ENCODE peak calls at places on chromosomes 7 and 10, in six cellular contexts. L is spleen, G is suprapubic skin, P is ascending aorta, J is left lung, O is psoas muscle. D is an unnamed sample.

GRCh38 chr7:44634839-44635591 is 28.6 kb downstream of the OGDH start:
- DNase-seq in L (no peak), P (no peak), J (peak), G (no peak), O (peak), D (no peak)

GRCh38 chr7:92633211-92633906 is 43.2 kb upstream of the FAM133B start:
- DNase-seq in G (no peak), O (no peak), L (no peak), P (no peak), J (no peak), D (no peak)

GRCh38 chr10:49742683-49743463 is 19.2 kb downstream of the OGDHL start:
- DNase-seq in G (no peak), O (no peak), J (no peak), P (no peak), L (peak), D (no peak)

GRCh38 chr10:110915035-110915434 is 3.9 kb downstream of the BBIP1 start:
- DNase-seq in P (no peak), G (no peak), J (no peak), L (no peak), O (no peak), D (no peak)

GRCh38 chr7:138625849-138626230 is 75.3 kb downstream of the SVOPL start:
- DNase-seq in O (no peak), P (no peak), J (no peak), G (no peak), L (no peak), D (no peak)

GRCh38 chr7:27165089-27165654 is at the start of gene HOXA9:
- DNase-seq in L (peak), J (peak), O (peak), P (no peak), G (peak), D (no peak)

GRCh38 chr10:22042557-22043326 is 39.2 kb upstream of the DNAJC1 start:
- DNase-seq in P (no peak), O (no peak), L (no peak), G (no peak), J (no peak), D (no peak)

GRCh38 chr10:70652761-70653657 is 19.3 kb upstream of the ADAMTS14 start:
- DNase-seq in P (no peak), G (no peak), O (peak), J (peak), L (no peak), D (no peak)

GRCh38 chr7:96700516-96700915 is 9.1 kb downstream of the SEM1 start:
- DNase-seq in G (no peak), J (no peak), P (no peak), O (no peak), L (no peak), D (no peak)

GRCh38 chr7:143126146-143126545 is 5.7 kb upstream of the PIP start:
- DNase-seq in L (no peak), J (no peak), G (no peak), O (no peak), P (no peak), D (no peak)

GRCh38 chr7:369476-369980 is 79.6 kb downstream of the FOXL3 start:
- DNase-seq in J (no peak), P (no peak), L (peak), O (peak), G (peak), D (peak)

GRCh38 chr10:78389419-78389818 is 355.8 kb downstream of the RPS24 start:
- DNase-seq in P (no peak), O (no peak), J (no peak), L (peak), G (no peak), D (no peak)

GRCh38 chr7:149283321-149283720 is 21.3 kb downstream of the ZNF783 start:
- DNase-seq in G (no peak), L (no peak), P (no peak), J (no peak), O (no peak), D (no peak)

GRCh38 chr10:75959912-75960311 is 528.5 kb downstream of the LRMDA start:
- DNase-seq in O (no peak), P (no peak), L (no peak), G (no peak), J (no peak), D (no peak)

GRCh38 chr10:59047180-59047579 is 129.3 kb upstream of the PHYHIPL start:
- DNase-seq in P (no peak), J (no peak), L (no peak), G (no peak), O (no peak), D (no peak)

GRCh38 chr10:28087675-28088351 is 88.9 kb upstream of the ODAD2 start:
- DNase-seq in O (no peak), P (no peak), J (no peak), L (no peak), G (no peak), D (no peak)

GRCh38 chr7:47581821-47582747 is at the start of gene TNS3:
- DNase-seq in P (no peak), J (no peak), L (peak), G (no peak), O (peak), D (no peak)

GRCh38 chr10:1059902-1060301 is 3.7 kb downstream of the WDR37 start:
- DNase-seq in G (no peak), O (no peak), P (no peak), J (no peak), L (no peak), D (no peak)

DNA sequence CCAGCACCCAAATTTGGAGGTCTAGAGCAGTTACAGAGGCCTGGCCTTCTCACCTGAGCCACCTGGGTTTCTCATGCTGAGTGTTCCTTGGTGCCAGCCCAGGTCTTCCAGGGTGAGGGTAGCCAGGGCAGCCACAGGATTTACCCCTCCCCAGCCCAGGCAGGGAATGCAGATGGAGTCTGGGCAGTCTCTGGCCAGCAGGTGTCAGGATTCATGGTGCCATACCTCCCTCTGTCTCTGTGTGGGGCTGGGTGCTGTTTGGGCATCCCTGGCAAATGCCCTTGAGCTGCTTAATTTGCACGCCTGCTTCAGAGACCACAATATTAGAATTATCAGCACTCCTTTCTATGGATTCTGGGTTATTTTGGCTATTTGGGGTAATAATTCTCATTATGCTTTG is 246.7 kb downstream of the GFRA1 start:
- DNase-seq in L (no peak), J (no peak), P (no peak), O (no peak), G (no peak), D (no peak)
- TF ChIP-seq CTCF in L (no peak), J (no peak), P (no peak), O (no peak), G (no peak), D (no peak)

GRCh38 chr7:15389073-15389472 is 172.7 kb downstream of the AGMO start:
- DNase-seq in O (no peak), G (no peak), J (no peak), L (no peak), P (no peak), D (no peak)
- TF ChIP-seq CTCF in O (no peak), G (no peak), J (no peak), L (no peak), P (no peak), D (no peak)

DNA sequence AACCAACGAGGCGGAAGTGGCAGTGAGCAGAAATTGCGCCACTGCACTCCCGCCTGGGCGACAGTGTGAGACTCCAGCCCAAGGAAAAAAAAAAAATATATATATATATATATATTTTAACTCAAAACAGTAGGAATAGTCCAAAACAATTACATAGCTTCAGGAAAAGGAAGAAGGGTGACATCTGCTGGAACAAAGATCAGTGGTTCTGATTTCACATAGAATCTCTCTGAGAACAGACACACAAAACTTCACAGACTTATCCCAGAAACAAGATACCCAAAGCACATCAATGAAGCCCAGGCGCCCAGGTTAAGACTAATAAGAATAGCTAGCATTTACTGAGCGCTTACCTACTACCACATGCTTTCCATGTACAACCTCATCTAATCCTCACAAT is 45.0 kb downstream of the DNMBP start:
- DNase-seq in O (no peak), J (no peak), G (no peak), P (no peak), L (no peak), D (no peak)
- TF ChIP-seq CTCF in O (no peak), J (no peak), G (no peak), P (no peak), L (no peak), D (no peak)

DNA sequence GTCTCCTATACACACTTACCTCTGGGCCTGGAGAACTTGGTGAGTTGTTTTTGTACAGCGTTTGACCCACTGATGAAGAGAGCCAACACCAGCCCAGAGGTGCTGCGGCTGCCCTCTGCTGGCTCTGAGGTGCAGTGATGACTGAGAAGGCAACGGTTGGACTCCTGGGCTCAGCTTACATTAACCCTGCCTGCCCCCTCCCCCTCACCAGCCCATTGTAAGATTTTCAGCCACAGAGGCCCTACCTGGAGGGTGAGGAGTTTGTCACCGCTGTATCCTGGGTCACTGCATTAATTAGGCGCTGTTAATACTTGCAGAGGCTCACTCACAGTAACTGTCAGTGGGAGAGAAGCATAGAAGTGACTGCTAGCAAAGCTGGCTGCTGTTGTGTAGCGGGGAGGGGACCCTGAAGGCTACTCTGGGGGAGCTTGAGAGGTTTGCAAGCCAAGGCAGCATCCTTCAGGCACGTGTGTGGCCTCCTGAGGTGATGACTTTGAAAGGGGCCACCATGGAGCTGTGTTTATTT is 18.9 kb upstream of the ANKRD2 start:
- DNase-seq in G (peak), O (peak), J (no peak), P (no peak), L (peak), D (no peak)
- TF ChIP-seq CTCF in G (peak), O (peak), J (peak), P (peak), L (peak), D (peak)

GRCh38 chr10:127743205-127743604 is 6.2 kb downstream of the FOXI2 start:
- DNase-seq in L (no peak), O (no peak), P (no peak), J (no peak), G (no peak), D (no peak)
- TF ChIP-seq CTCF in L (no peak), O (no peak), P (no peak), J (no peak), G (no peak), D (no peak)

DNA sequence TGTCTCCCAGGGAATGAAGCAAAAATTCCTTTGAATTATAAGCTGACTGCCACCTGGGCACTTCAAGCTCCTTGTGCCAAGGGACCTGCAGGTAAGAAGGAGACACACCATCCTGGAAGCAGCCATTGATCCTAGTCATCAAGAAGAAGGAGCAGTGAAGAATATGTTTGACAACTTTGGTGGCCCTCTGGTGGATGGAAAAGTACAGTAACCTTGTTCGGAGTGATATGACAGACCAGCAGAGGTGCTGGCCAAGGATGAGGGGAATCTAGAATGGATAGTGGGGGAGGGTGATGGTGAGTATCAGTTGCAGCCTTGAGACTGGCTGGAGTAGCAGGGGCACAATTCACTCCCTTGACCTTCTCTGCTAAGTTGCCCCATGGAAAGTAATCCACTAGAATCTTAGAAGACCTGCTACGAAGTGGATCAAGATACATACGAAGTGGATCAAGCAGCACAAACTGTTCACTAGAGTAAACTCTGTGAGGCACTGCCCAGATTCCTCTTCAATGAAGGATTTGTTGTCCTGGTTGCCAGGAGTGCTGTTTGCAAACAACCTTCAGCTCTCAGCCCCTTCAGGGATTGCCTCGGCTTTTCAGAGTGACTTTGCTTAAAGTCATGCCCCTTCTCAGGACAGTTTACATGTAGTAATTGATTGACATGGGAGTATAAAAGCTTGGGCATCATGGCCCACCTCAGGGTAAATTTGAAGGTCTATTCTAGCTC is 44.8 kb upstream of the ORC5 start:
- DNase-seq in G (no peak), O (no peak), J (no peak), P (no peak), L (no peak), D (no peak)
- TF ChIP-seq CTCF in G (no peak), O (no peak), J (no peak), P (no peak), L (no peak), D (no peak)

D was measured in mesothelial cell of epicardium.